ENCODE peak calls at places on chromosomes 11 and 22, in eight cellular contexts. One of them, this sample, is unnamed.

GRCh38 chr11:129620705-129621104 is 194.9 kb upstream of the TMEM45B start:
- DNase-seq in ovary: no peak
- DNase-seq in DND-41: no peak
- DNase-seq in fibroblast of lung: peak; percentile 57
- DNase-seq in epithelial cell of esophagus: peak; percentile 92
- DNase-seq in AG09319: no peak
- DNase-seq in astrocyte: peak; percentile 54
- DNase-seq in chondrocyte: no peak
- DNase-seq in this sample: peak; percentile 96

GRCh38 chr11:22624742-22625447 is 728 bp downstream of the FANCF start:
- DNase-seq in ovary: peak; percentile 48
- DNase-seq in DND-41: peak; percentile 74
- DNase-seq in fibroblast of lung: peak; percentile 70
- DNase-seq in epithelial cell of esophagus: peak; percentile 83
- DNase-seq in AG09319: peak; percentile 15
- DNase-seq in astrocyte: peak; percentile 55
- DNase-seq in chondrocyte: no peak
- DNase-seq in this sample: peak; percentile 69

GRCh38 chr11:31117038-31117437 is 252.5 kb downstream of the DCDC1 start:
- DNase-seq in ovary: no peak
- DNase-seq in DND-41: no peak
- DNase-seq in fibroblast of lung: no peak
- DNase-seq in epithelial cell of esophagus: no peak
- DNase-seq in AG09319: no peak
- DNase-seq in astrocyte: no peak
- DNase-seq in chondrocyte: no peak
- DNase-seq in this sample: no peak

GRCh38 chr11:116471608-116472007 is 301.2 kb downstream of the BUD13 start:
- DNase-seq in ovary: no peak
- DNase-seq in DND-41: no peak
- DNase-seq in fibroblast of lung: peak; percentile 65
- DNase-seq in epithelial cell of esophagus: peak; percentile 17
- DNase-seq in AG09319: no peak
- DNase-seq in astrocyte: peak; percentile 58
- DNase-seq in chondrocyte: no peak
- DNase-seq in this sample: no peak

GRCh38 chr22:49373801-49374226 is 453.9 kb downstream of the BRD1 start:
- DNase-seq in ovary: no peak
- DNase-seq in DND-41: no peak
- DNase-seq in fibroblast of lung: no peak
- DNase-seq in epithelial cell of esophagus: no peak
- DNase-seq in AG09319: no peak
- DNase-seq in astrocyte: no peak
- DNase-seq in chondrocyte: peak; percentile 79
- DNase-seq in this sample: no peak

GRCh38 chr11:129625930-129626329 is 189.7 kb upstream of the TMEM45B start:
- DNase-seq in ovary: no peak
- DNase-seq in DND-41: no peak
- DNase-seq in fibroblast of lung: no peak
- DNase-seq in epithelial cell of esophagus: peak; percentile 90
- DNase-seq in AG09319: no peak
- DNase-seq in astrocyte: no peak
- DNase-seq in chondrocyte: no peak
- DNase-seq in this sample: peak; percentile 90

GRCh38 chr11:119533931-119534694 is 111.1 kb upstream of the THY1 start:
- DNase-seq in ovary: no peak
- DNase-seq in DND-41: peak; percentile 41
- DNase-seq in fibroblast of lung: peak; percentile 28
- DNase-seq in epithelial cell of esophagus: peak; percentile 68
- DNase-seq in AG09319: no peak
- DNase-seq in astrocyte: peak; percentile 17
- DNase-seq in chondrocyte: peak; percentile 84
- DNase-seq in this sample: peak; percentile 68

GRCh38 chr11:33912405-33913361 is 20.8 kb upstream of the LMO2 start:
- DNase-seq in ovary: no peak
- DNase-seq in DND-41: no peak
- DNase-seq in fibroblast of lung: peak; percentile 95
- DNase-seq in epithelial cell of esophagus: peak; percentile 91
- DNase-seq in AG09319: peak; percentile 51
- DNase-seq in astrocyte: peak; percentile 95
- DNase-seq in chondrocyte: no peak
- DNase-seq in this sample: peak; percentile 92

GRCh38 chr11:17864478-17864941 is 129.9 kb downstream of the KCNC1 start:
- DNase-seq in ovary: no peak
- DNase-seq in DND-41: no peak
- DNase-seq in fibroblast of lung: no peak
- DNase-seq in epithelial cell of esophagus: peak; percentile 54
- DNase-seq in AG09319: no peak
- DNase-seq in astrocyte: no peak
- DNase-seq in chondrocyte: no peak
- DNase-seq in this sample: peak; percentile 49
- TF ChIP-seq CTCF in ovary: no peak
- TF ChIP-seq CTCF in DND-41: no peak
- TF ChIP-seq CTCF in fibroblast of lung: no peak
- TF ChIP-seq CTCF in epithelial cell of esophagus: peak; percentile 83
- TF ChIP-seq CTCF in AG09319: peak; percentile 26
- TF ChIP-seq CTCF in astrocyte: peak; percentile 47
- TF ChIP-seq CTCF in chondrocyte: peak; percentile 69
- TF ChIP-seq CTCF in this sample: peak; percentile 62

GRCh38 chr11:64564947-64565889 is 25.8 kb upstream of the SLC22A12 start:
- DNase-seq in ovary: no peak
- DNase-seq in DND-41: no peak
- DNase-seq in fibroblast of lung: no peak
- DNase-seq in epithelial cell of esophagus: no peak
- DNase-seq in AG09319: no peak
- DNase-seq in astrocyte: no peak
- DNase-seq in chondrocyte: peak; percentile 86
- DNase-seq in this sample: no peak
- TF ChIP-seq CTCF in ovary: no peak
- TF ChIP-seq CTCF in DND-41: peak; percentile 29
- TF ChIP-seq CTCF in fibroblast of lung: no peak
- TF ChIP-seq CTCF in epithelial cell of esophagus: no peak
- TF ChIP-seq CTCF in AG09319: no peak
- TF ChIP-seq CTCF in astrocyte: no peak
- TF ChIP-seq CTCF in chondrocyte: no peak
- TF ChIP-seq CTCF in this sample: peak; percentile 14

GRCh38 chr11:117809236-117810055 is 12.4 kb upstream of the DSCAML1 start:
- DNase-seq in ovary: peak; percentile 36
- DNase-seq in DND-41: no peak
- DNase-seq in fibroblast of lung: peak; percentile 32
- DNase-seq in epithelial cell of esophagus: peak; percentile 61
- DNase-seq in AG09319: no peak
- DNase-seq in astrocyte: no peak
- DNase-seq in chondrocyte: peak; percentile 85
- DNase-seq in this sample: peak; percentile 17
- TF ChIP-seq CTCF in ovary: no peak
- TF ChIP-seq CTCF in DND-41: peak; percentile 34
- TF ChIP-seq CTCF in fibroblast of lung: peak; percentile 11
- TF ChIP-seq CTCF in epithelial cell of esophagus: peak; percentile 63
- TF ChIP-seq CTCF in AG09319: peak; percentile 41
- TF ChIP-seq CTCF in astrocyte: peak; percentile 11
- TF ChIP-seq CTCF in chondrocyte: peak; percentile 79
- TF ChIP-seq CTCF in this sample: peak; percentile 17

DNA sequence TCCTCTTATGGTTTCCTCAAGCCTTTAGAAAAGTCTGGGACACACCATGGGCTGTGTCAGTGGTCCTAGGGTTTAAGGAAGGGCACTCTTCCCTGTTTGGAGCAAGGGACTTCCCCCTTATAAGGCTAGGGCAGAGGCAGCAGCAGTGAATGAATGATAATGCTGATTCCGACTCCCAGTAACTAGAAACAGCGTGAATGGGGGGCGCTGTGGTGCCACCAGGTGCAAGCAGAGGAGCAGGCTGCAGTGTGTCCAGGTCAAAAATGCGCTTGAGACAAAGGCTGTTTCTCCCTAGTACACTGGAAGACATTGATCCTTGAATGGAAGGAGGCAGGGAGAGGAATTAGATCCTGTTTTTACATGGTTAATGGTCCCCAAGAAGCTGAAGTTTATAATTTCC is 11.6 kb upstream of the RIC3 start:
- DNase-seq in ovary: no peak
- DNase-seq in DND-41: no peak
- DNase-seq in fibroblast of lung: no peak
- DNase-seq in epithelial cell of esophagus: no peak
- DNase-seq in AG09319: no peak
- DNase-seq in astrocyte: no peak
- DNase-seq in chondrocyte: no peak
- DNase-seq in this sample: no peak
- TF ChIP-seq CTCF in ovary: no peak
- TF ChIP-seq CTCF in DND-41: no peak
- TF ChIP-seq CTCF in fibroblast of lung: no peak
- TF ChIP-seq CTCF in epithelial cell of esophagus: no peak
- TF ChIP-seq CTCF in AG09319: no peak
- TF ChIP-seq CTCF in astrocyte: no peak
- TF ChIP-seq CTCF in chondrocyte: no peak
- TF ChIP-seq CTCF in this sample: no peak